ENCODE peak calls at places on chromosomes 12 and 14, in ten cellular contexts. One of them, this sample, is unnamed.

GRCh38 chr12:71900091-71900490 is 38.6 kb upstream of the TPH2 start:
- DNase-seq in vagina: no peak
- DNase-seq in tibial artery: no peak
- DNase-seq in stomach: no peak
- DNase-seq in neural progenitor cell: no peak
- DNase-seq in HCT116: no peak
- DNase-seq in HepG2: peak
- DNase-seq in mammary epithelial cell: peak
- DNase-seq in caudate nucleus: no peak
- DNase-seq in IMR-90: peak
- DNase-seq in this sample: no peak

GRCh38 chr12:122057769-122058168 is 20.8 kb upstream of the MLXIP start:
- DNase-seq in vagina: no peak
- DNase-seq in HCT116: no peak
- DNase-seq in neural progenitor cell: no peak
- DNase-seq in mammary epithelial cell: no peak
- DNase-seq in IMR-90: no peak
- DNase-seq in HepG2: no peak
- DNase-seq in tibial artery: no peak
- DNase-seq in stomach: no peak
- DNase-seq in caudate nucleus: no peak
- DNase-seq in this sample: no peak

GRCh38 chr12:32120419-32120818 is 13.8 kb downstream of the BICD1 start:
- DNase-seq in neural progenitor cell: no peak
- DNase-seq in mammary epithelial cell: no peak
- DNase-seq in tibial artery: no peak
- DNase-seq in HCT116: no peak
- DNase-seq in HepG2: no peak
- DNase-seq in caudate nucleus: no peak
- DNase-seq in stomach: no peak
- DNase-seq in IMR-90: peak
- DNase-seq in vagina: no peak
- DNase-seq in this sample: no peak

GRCh38 chr12:65568517-65568916 is 255.8 kb upstream of the HMGA2 start:
- DNase-seq in IMR-90: peak
- DNase-seq in mammary epithelial cell: peak
- DNase-seq in stomach: peak
- DNase-seq in HepG2: no peak
- DNase-seq in tibial artery: no peak
- DNase-seq in vagina: no peak
- DNase-seq in neural progenitor cell: no peak
- DNase-seq in HCT116: no peak
- DNase-seq in caudate nucleus: no peak
- DNase-seq in this sample: no peak

GRCh38 chr12:112327209-112327930 is 54.9 kb downstream of the HECTD4 start:
- DNase-seq in neural progenitor cell: no peak
- DNase-seq in IMR-90: no peak
- DNase-seq in caudate nucleus: no peak
- DNase-seq in stomach: no peak
- DNase-seq in mammary epithelial cell: no peak
- DNase-seq in tibial artery: no peak
- DNase-seq in vagina: no peak
- DNase-seq in HepG2: no peak
- DNase-seq in HCT116: no peak
- DNase-seq in this sample: no peak

GRCh38 chr12:66279127-66279712 is 23.1 kb upstream of the HELB start:
- DNase-seq in IMR-90: peak
- DNase-seq in neural progenitor cell: peak
- DNase-seq in tibial artery: no peak
- DNase-seq in HepG2: peak
- DNase-seq in caudate nucleus: no peak
- DNase-seq in HCT116: peak
- DNase-seq in stomach: no peak
- DNase-seq in mammary epithelial cell: no peak
- DNase-seq in vagina: no peak
- DNase-seq in this sample: no peak

GRCh38 chr14:100523536-100524025 is 63.6 kb downstream of the BEGAIN start:
- DNase-seq in stomach: no peak
- DNase-seq in IMR-90: no peak
- DNase-seq in neural progenitor cell: no peak
- DNase-seq in tibial artery: no peak
- DNase-seq in HepG2: no peak
- DNase-seq in caudate nucleus: no peak
- DNase-seq in vagina: no peak
- DNase-seq in HCT116: no peak
- DNase-seq in mammary epithelial cell: no peak
- DNase-seq in this sample: no peak

GRCh38 chr12:3191450-3191849 is 114.3 kb downstream of the TSPAN9 start:
- DNase-seq in tibial artery: no peak
- DNase-seq in HepG2: no peak
- DNase-seq in mammary epithelial cell: no peak
- DNase-seq in neural progenitor cell: no peak
- DNase-seq in HCT116: no peak
- DNase-seq in stomach: no peak
- DNase-seq in IMR-90: no peak
- DNase-seq in caudate nucleus: no peak
- DNase-seq in vagina: no peak
- DNase-seq in this sample: no peak

GRCh38 chr12:108332791-108333382 is 6.2 kb downstream of the CMKLR1 start:
- DNase-seq in neural progenitor cell: no peak
- DNase-seq in stomach: no peak
- DNase-seq in HCT116: no peak
- DNase-seq in HepG2: no peak
- DNase-seq in IMR-90: no peak
- DNase-seq in caudate nucleus: no peak
- DNase-seq in vagina: no peak
- DNase-seq in mammary epithelial cell: no peak
- DNase-seq in tibial artery: peak
- DNase-seq in this sample: peak

GRCh38 chr12:101697930-101698781 is 716 bp downstream of the CHPT1 start:
- DNase-seq in neural progenitor cell: no peak
- DNase-seq in caudate nucleus: peak
- DNase-seq in HepG2: peak
- DNase-seq in IMR-90: peak
- DNase-seq in tibial artery: peak
- DNase-seq in stomach: peak
- DNase-seq in mammary epithelial cell: peak
- DNase-seq in vagina: no peak
- DNase-seq in HCT116: no peak
- DNase-seq in this sample: peak

GRCh38 chr12:50732591-50732990 is 31.3 kb upstream of the ATF1 start:
- DNase-seq in vagina: no peak
- DNase-seq in caudate nucleus: no peak
- DNase-seq in HepG2: no peak
- DNase-seq in IMR-90: peak
- DNase-seq in HCT116: peak
- DNase-seq in stomach: no peak
- DNase-seq in neural progenitor cell: no peak
- DNase-seq in mammary epithelial cell: peak
- DNase-seq in tibial artery: no peak
- DNase-seq in this sample: no peak

GRCh38 chr12:4781212-4781611 is 61.0 kb downstream of the GALNT8 start:
- DNase-seq in neural progenitor cell: no peak
- DNase-seq in tibial artery: no peak
- DNase-seq in IMR-90: no peak
- DNase-seq in HepG2: no peak
- DNase-seq in caudate nucleus: no peak
- DNase-seq in vagina: no peak
- DNase-seq in mammary epithelial cell: peak
- DNase-seq in stomach: no peak
- DNase-seq in HCT116: no peak
- DNase-seq in this sample: no peak

GRCh38 chr12:97016163-97016562 is 109.1 kb downstream of the NEDD1 start:
- DNase-seq in caudate nucleus: no peak
- DNase-seq in tibial artery: no peak
- DNase-seq in neural progenitor cell: no peak
- DNase-seq in mammary epithelial cell: no peak
- DNase-seq in IMR-90: no peak
- DNase-seq in HCT116: no peak
- DNase-seq in stomach: no peak
- DNase-seq in vagina: no peak
- DNase-seq in HepG2: no peak
- DNase-seq in this sample: no peak

GRCh38 chr12:107361970-107362369 is 268.6 kb upstream of the CRY1 start:
- DNase-seq in IMR-90: no peak
- DNase-seq in tibial artery: no peak
- DNase-seq in caudate nucleus: no peak
- DNase-seq in HCT116: no peak
- DNase-seq in mammary epithelial cell: no peak
- DNase-seq in neural progenitor cell: no peak
- DNase-seq in vagina: no peak
- DNase-seq in stomach: no peak
- DNase-seq in HepG2: no peak
- DNase-seq in this sample: no peak

GRCh38 chr14:71437870-71438269 is 494.4 kb upstream of the RGS6 start:
- DNase-seq in tibial artery: no peak
- DNase-seq in IMR-90: peak
- DNase-seq in neural progenitor cell: no peak
- DNase-seq in mammary epithelial cell: no peak
- DNase-seq in stomach: no peak
- DNase-seq in vagina: no peak
- DNase-seq in HCT116: no peak
- DNase-seq in caudate nucleus: no peak
- DNase-seq in HepG2: no peak
- DNase-seq in this sample: no peak

GRCh38 chr12:27614866-27615265 is 81.4 kb upstream of the REP15 start:
- DNase-seq in stomach: no peak
- DNase-seq in mammary epithelial cell: no peak
- DNase-seq in IMR-90: no peak
- DNase-seq in caudate nucleus: no peak
- DNase-seq in HepG2: no peak
- DNase-seq in neural progenitor cell: no peak
- DNase-seq in tibial artery: no peak
- DNase-seq in vagina: no peak
- DNase-seq in HCT116: no peak
- DNase-seq in this sample: no peak

GRCh38 chr12:108120863-108121165 is 8.3 kb upstream of the WSCD2 start:
- DNase-seq in HepG2: no peak
- DNase-seq in IMR-90: no peak
- DNase-seq in caudate nucleus: no peak
- DNase-seq in mammary epithelial cell: no peak
- DNase-seq in vagina: no peak
- DNase-seq in tibial artery: no peak
- DNase-seq in neural progenitor cell: no peak
- DNase-seq in HCT116: no peak
- DNase-seq in stomach: no peak
- DNase-seq in this sample: no peak

GRCh38 chr14:68922201-68922613 is 56.9 kb downstream of the ACTN1 start:
- DNase-seq in HCT116: no peak
- DNase-seq in HepG2: no peak
- DNase-seq in caudate nucleus: no peak
- DNase-seq in stomach: no peak
- DNase-seq in neural progenitor cell: no peak
- DNase-seq in vagina: no peak
- DNase-seq in tibial artery: no peak
- DNase-seq in mammary epithelial cell: no peak
- DNase-seq in IMR-90: no peak
- DNase-seq in this sample: no peak
- H3K27ac ChIP-seq in HCT116: no peak
- H3K27ac ChIP-seq in HepG2: no peak
- H3K27ac ChIP-seq in caudate nucleus: no peak
- H3K27ac ChIP-seq in stomach: no peak
- H3K27ac ChIP-seq in neural progenitor cell: peak
- H3K27ac ChIP-seq in vagina: peak
- H3K27ac ChIP-seq in tibial artery: peak
- H3K27ac ChIP-seq in mammary epithelial cell: no peak
- H3K27ac ChIP-seq in IMR-90: peak
- H3K27ac ChIP-seq in this sample: no peak

DNA sequence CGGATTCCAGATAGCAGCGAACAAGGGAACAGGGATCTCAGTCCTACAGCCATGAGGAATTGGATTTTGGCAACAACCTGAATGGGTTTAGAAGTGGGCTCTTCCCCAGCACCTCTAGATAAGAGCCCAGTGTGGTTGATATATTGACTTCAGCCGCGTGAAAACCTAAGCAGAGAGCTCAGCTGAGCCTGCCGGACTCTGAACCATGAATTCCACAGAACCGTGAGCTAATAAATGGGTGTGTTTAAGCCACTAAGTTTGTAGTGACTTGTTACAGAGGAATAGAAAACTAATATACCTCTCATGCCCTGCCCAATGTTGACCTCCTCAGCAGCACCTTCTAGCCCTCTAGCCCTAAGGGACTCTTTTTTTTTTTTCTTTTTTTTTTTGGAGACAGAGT is 32.4 kb upstream of the TMED10 start:
- DNase-seq in IMR-90: no peak
- DNase-seq in stomach: no peak
- DNase-seq in neural progenitor cell: no peak
- DNase-seq in vagina: no peak
- DNase-seq in mammary epithelial cell: no peak
- DNase-seq in HepG2: peak
- DNase-seq in tibial artery: no peak
- DNase-seq in caudate nucleus: no peak
- DNase-seq in HCT116: no peak
- DNase-seq in this sample: no peak
- H3K27ac ChIP-seq in IMR-90: no peak
- H3K27ac ChIP-seq in stomach: no peak
- H3K27ac ChIP-seq in neural progenitor cell: no peak
- H3K27ac ChIP-seq in vagina: no peak
- H3K27ac ChIP-seq in mammary epithelial cell: no peak
- H3K27ac ChIP-seq in HepG2: no peak
- H3K27ac ChIP-seq in tibial artery: no peak
- H3K27ac ChIP-seq in caudate nucleus: no peak
- H3K27ac ChIP-seq in HCT116: no peak
- H3K27ac ChIP-seq in this sample: no peak

GRCh38 chr12:12974211-12974610 is 22.2 kb upstream of the GPRC5D start:
- DNase-seq in tibial artery: no peak
- DNase-seq in HepG2: no peak
- DNase-seq in caudate nucleus: no peak
- DNase-seq in mammary epithelial cell: no peak
- DNase-seq in stomach: no peak
- DNase-seq in neural progenitor cell: no peak
- DNase-seq in IMR-90: no peak
- DNase-seq in vagina: no peak
- DNase-seq in HCT116: no peak
- DNase-seq in this sample: no peak
- H3K27ac ChIP-seq in tibial artery: peak
- H3K27ac ChIP-seq in HepG2: no peak
- H3K27ac ChIP-seq in caudate nucleus: peak
- H3K27ac ChIP-seq in mammary epithelial cell: no peak
- H3K27ac ChIP-seq in stomach: no peak
- H3K27ac ChIP-seq in neural progenitor cell: no peak
- H3K27ac ChIP-seq in IMR-90: no peak
- H3K27ac ChIP-seq in vagina: peak
- H3K27ac ChIP-seq in HCT116: no peak
- H3K27ac ChIP-seq in this sample: peak

GRCh38 chr12:571795-572531 is 91.3 kb downstream of the NINJ2 start:
- DNase-seq in caudate nucleus: no peak
- DNase-seq in HepG2: peak
- DNase-seq in stomach: peak
- DNase-seq in tibial artery: peak
- DNase-seq in mammary epithelial cell: peak
- DNase-seq in HCT116: peak
- DNase-seq in vagina: no peak
- DNase-seq in IMR-90: no peak
- DNase-seq in neural progenitor cell: no peak
- DNase-seq in this sample: no peak
- H3K27ac ChIP-seq in caudate nucleus: no peak
- H3K27ac ChIP-seq in HepG2: peak
- H3K27ac ChIP-seq in stomach: peak
- H3K27ac ChIP-seq in tibial artery: peak
- H3K27ac ChIP-seq in mammary epithelial cell: peak
- H3K27ac ChIP-seq in HCT116: peak
- H3K27ac ChIP-seq in vagina: peak
- H3K27ac ChIP-seq in IMR-90: peak
- H3K27ac ChIP-seq in neural progenitor cell: no peak
- H3K27ac ChIP-seq in this sample: peak

This sample was measured in substantia nigra.